ENCODE peak calls at places on chromosomes 6 and 20, in five cellular contexts. B, E, V, Q and L are unnamed samples.

GRCh38 chr6:52534966-52535390 is 41.9 kb downstream of the TRAM2 start:
- DNase-seq in B (no peak), E (no peak), V (no peak), Q (no peak), L (no peak)

GRCh38 chr20:9966966-9967365 is 67.8 kb upstream of the ANKEF1 start:
- DNase-seq in B (no peak), E (no peak), V (no peak), Q (no peak), L (no peak)

GRCh38 chr20:32681175-32682084 is 7.7 kb upstream of the C20orf203 start:
- DNase-seq in B (peak), E (peak), V (no peak), Q (no peak), L (no peak)

GRCh38 chr6:167925011-167925410 is 72.5 kb upstream of the KIF25 start:
- DNase-seq in B (no peak), E (no peak), V (no peak), Q (no peak), L (no peak)

GRCh38 chr20:23111307-23111943 is 25.3 kb upstream of the CD93 start:
- DNase-seq in B (no peak), E (no peak), V (no peak), Q (no peak), L (no peak)

GRCh38 chr6:119865466-119866350 is 516.1 kb upstream of the MAN1A1 start:
- DNase-seq in B (no peak), E (no peak), V (no peak), Q (no peak), L (no peak)

GRCh38 chr20:61753196-61753942 is 312.3 kb downstream of the TAF4 start:
- DNase-seq in B (no peak), E (no peak), V (no peak), Q (peak), L (no peak)

GRCh38 chr20:13017883-13018535 is 9.2 kb downstream of the SPTLC3 start:
- DNase-seq in B (no peak), E (no peak), V (no peak), Q (no peak), L (no peak)

GRCh38 chr6:42249279-42249678 is 31.6 kb upstream of the MRPS10 start:
- DNase-seq in B (no peak), E (no peak), V (no peak), Q (no peak), L (no peak)

GRCh38 chr20:9270831-9271230 is 201.9 kb downstream of the PLCB4 start:
- DNase-seq in B (no peak), E (no peak), V (peak), Q (peak), L (no peak)

GRCh38 chr20:43752561-43753301 is 25.9 kb upstream of the GTSF1L start:
- DNase-seq in B (no peak), E (no peak), V (peak), Q (peak), L (peak)

GRCh38 chr6:14540859-14541540 is 423.4 kb downstream of the CD83 start:
- DNase-seq in B (no peak), E (no peak), V (no peak), Q (no peak), L (no peak)

GRCh38 chr20:11032611-11033010 is 358.8 kb upstream of the JAG1 start:
- DNase-seq in B (no peak), E (no peak), V (no peak), Q (no peak), L (no peak)

GRCh38 chr6:88952065-88952704 is 11.2 kb downstream of the RNGTT start:
- DNase-seq in B (no peak), E (no peak), V (peak), Q (peak), L (no peak)

DNA sequence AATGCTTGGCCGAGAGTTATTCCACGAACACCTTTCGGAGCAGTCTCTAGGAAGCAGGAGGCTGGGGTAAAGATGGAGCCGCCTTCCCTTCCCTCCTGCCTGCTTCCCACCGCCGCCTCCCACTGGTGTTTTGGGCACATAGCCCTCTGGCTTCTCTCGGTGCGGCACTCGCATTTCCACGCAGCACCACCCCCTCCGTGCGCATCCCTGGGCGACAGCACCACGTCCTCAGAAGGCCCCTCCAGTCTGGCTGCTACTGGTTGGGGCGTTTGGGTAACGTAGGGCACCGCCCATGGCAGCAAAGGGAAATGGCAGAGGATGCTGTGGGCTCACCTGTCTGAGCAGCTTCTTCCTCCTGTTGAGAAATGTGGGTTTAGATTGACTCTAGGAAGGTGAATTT is 2.4 kb downstream of the COL20A1 start:
- DNase-seq in B (no peak), E (no peak), V (no peak), Q (no peak), L (no peak)
- TF ChIP-seq CTCF in B (no peak), E (no peak), V (no peak), Q (peak), L (no peak)

DNA sequence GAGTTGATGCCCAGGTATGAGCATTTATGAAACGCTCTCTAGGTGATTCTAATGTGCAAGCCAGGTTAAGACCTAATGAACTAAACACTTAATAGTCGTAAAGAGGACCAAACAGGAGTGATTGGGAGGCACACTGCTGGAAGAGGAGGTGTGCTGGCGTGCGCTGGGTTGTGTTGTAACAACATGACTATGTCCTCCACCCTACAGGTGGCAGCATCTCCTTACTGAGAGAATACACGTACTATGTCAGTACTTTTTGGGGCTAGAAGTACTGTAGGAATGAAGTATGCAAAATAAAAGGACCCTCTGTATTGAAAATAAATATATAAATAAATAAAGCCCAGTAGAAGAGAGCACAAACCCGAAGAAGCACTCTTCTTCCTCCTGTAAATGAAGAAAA is 11.9 kb downstream of the C6orf89 start:
- DNase-seq in B (no peak), E (peak), V (no peak), Q (no peak), L (no peak)
- TF ChIP-seq CTCF in B (no peak), E (peak), V (peak), Q (peak), L (no peak)

GRCh38 chr6:53956068-53956711 is 155.1 kb upstream of the MLIP start:
- DNase-seq in B (peak), E (peak), V (peak), Q (peak), L (peak)
- TF ChIP-seq CTCF in B (peak), E (no peak), V (peak), Q (peak), L (peak)

DNA sequence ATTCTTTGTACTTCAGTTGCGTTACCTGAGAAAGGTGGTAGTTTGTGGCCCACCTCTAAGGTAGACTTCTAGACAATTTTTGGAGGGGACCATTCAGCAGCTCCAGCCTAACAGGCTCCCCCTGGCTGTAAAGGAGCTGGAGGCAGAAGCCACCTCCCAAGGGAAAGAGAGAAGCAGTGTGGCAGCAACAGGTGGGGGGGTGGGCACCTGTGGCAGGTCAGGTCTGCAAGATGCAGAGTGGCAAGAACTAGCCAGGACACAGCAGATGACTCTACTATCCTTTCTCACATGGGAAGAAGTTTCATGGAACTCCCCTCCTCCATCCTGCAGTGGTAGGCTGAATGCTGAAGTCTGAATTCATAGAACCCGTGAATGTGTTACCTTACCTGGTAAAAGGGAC is 148.3 kb upstream of the DTNBP1 start:
- DNase-seq in B (no peak), E (no peak), V (no peak), Q (no peak), L (no peak)
- TF ChIP-seq CTCF in B (no peak), E (no peak), V (no peak), Q (no peak), L (no peak)

DNA sequence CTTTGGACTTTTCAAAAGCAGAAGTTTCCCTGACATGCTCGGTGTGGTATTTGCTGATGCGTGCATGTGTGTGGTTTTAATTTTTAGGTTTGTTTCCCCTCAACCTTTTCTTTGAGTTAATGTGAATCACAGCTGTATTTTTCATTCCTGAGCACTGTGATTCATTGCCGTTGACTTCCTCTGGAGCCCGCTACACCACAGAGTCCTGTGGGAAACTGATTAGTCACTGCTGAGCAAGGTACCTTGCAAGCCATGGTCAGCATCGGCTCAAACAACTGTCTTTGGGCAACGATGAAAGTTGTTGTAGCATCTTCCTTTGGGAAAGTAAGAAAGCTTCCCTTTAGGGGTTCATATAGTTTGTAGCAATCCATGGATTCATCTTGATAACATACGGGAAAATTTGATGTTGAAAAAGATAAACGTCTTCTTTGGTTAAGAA is 57.5 kb downstream of the RIN2 start:
- DNase-seq in B (peak), E (no peak), V (peak), Q (peak), L (no peak)
- TF ChIP-seq CTCF in B (no peak), E (no peak), V (no peak), Q (no peak), L (no peak)

GRCh38 chr6:161393292-161393691 is 119.4 kb upstream of the AGPAT4 start:
- DNase-seq in B (no peak), E (no peak), V (no peak), Q (no peak), L (no peak)

GRCh38 chr6:161395832-161396231 is 122.0 kb upstream of the AGPAT4 start:
- DNase-seq in B (no peak), E (no peak), V (no peak), Q (no peak), L (no peak)

GRCh38 chr6:161396539-161396938 is 122.7 kb upstream of the AGPAT4 start:
- DNase-seq in B (no peak), E (no peak), V (no peak), Q (no peak), L (no peak)

GRCh38 chr6:161394437-161394836 is 120.6 kb upstream of the AGPAT4 start:
- DNase-seq in B (no peak), E (no peak), V (no peak), Q (no peak), L (no peak)

GRCh38 chr6:161393839-161394364 is 120.0 kb upstream of the AGPAT4 start:
- DNase-seq in B (peak), E (peak), V (peak), Q (peak), L (peak)
- TF ChIP-seq CTCF in B (peak), E (peak), V (peak), Q (peak), L (peak)

GRCh38 chr6:10030942-10031537 is 383.8 kb downstream of the TFAP2A start:
- DNase-seq in B (peak), E (no peak), V (peak), Q (no peak), L (peak)
- TF ChIP-seq CTCF in B (peak), E (peak), V (peak), Q (peak), L (peak)

GRCh38 chr20:58573257-58573656 is 58.1 kb upstream of the APCDD1L start:
- DNase-seq in B (no peak), E (no peak), V (no peak), Q (no peak), L (no peak)
- TF ChIP-seq CTCF in B (no peak), E (no peak), V (no peak), Q (no peak), L (no peak)

GRCh38 chr20:57528148-57528547 is 3.2 kb upstream of the CTCFL start:
- DNase-seq in B (no peak), E (no peak), V (no peak), Q (no peak), L (no peak)
- TF ChIP-seq CTCF in B (no peak), E (no peak), V (no peak), Q (no peak), L (no peak)